ENCODE peak calls at places on chromosomes 5 and 9, in six cellular contexts. Y is neuronal stem cell, V is cardiac muscle cell, B is heart right ventricle, T is tibial nerve, J is A549. O is an unnamed sample.
A peak's percentile ranks its signal among the peaks of the same experiment; 100 is the strongest.

GRCh38 chr5:150559701-150560100 is 51.8 kb downstream of the NDST1 start:
- DNase-seq in Y (no peak), V (no peak), B (no peak), T (no peak), J (no peak), O (no peak)

GRCh38 chr9:134768332-134769083 is 112.1 kb upstream of the FCN2 start:
- DNase-seq in Y (no peak), V (no peak), B (peak; percentile 51), T (no peak), J (no peak), O (no peak)

GRCh38 chr9:129414377-129415021 is 206.4 kb downstream of the C9orf50 start:
- DNase-seq in Y (peak; percentile 81), V (peak; percentile 36), B (peak; percentile 52), T (peak; percentile 51), J (peak; percentile 50), O (peak; percentile 41)

GRCh38 chr9:93592389-93593021 is 16.1 kb downstream of the PHF2 start:
- DNase-seq in Y (no peak), V (no peak), B (no peak), T (no peak), J (peak; percentile 37), O (no peak)

GRCh38 chr9:132791699-132792240 is 86.3 kb downstream of the AK8 start:
- DNase-seq in Y (no peak), V (no peak), B (no peak), T (no peak), J (no peak), O (no peak)

GRCh38 chr5:118679123-118679940 is 309.0 kb downstream of the DTWD2 start:
- DNase-seq in Y (no peak), V (no peak), B (no peak), T (no peak), J (no peak), O (no peak)

GRCh38 chr9:114400219-114400618 is 12.4 kb upstream of the AKNA start:
- DNase-seq in Y (no peak), V (no peak), B (no peak), T (no peak), J (no peak), O (no peak)

GRCh38 chr5:138037907-138038633 is 5.2 kb upstream of the FAM13B start:
- DNase-seq in Y (no peak), V (no peak), B (no peak), T (no peak), J (no peak), O (no peak)

GRCh38 chr5:38710616-38711015 is 135.2 kb upstream of the OSMR start:
- DNase-seq in Y (no peak), V (no peak), B (no peak), T (no peak), J (no peak), O (no peak)

GRCh38 chr5:124478139-124478737 is 268.2 kb downstream of the ZNF608 start:
- DNase-seq in Y (no peak), V (no peak), B (no peak), T (no peak), J (no peak), O (no peak)
- H3K4me1 ChIP-seq in Y (peaks cover 6% of the 10 kb centered on the region), V (peaks cover 25% of the 10 kb centered on the region), B (no peaks in the 10 kb centered on the region), T (no peaks in the 10 kb centered on the region), J (no peaks in the 10 kb centered on the region), O (no peaks in the 10 kb centered on the region)

GRCh38 chr9:113154936-113155335 is 4.1 kb downstream of the SLC31A2 start:
- DNase-seq in Y (no peak), V (no peak), B (no peak), T (no peak), J (no peak), O (no peak)
- H3K4me1 ChIP-seq in Y (peaks cover 4% of the 10 kb centered on the region), V (no peaks in the 10 kb centered on the region), B (peaks cover 64% of the 10 kb centered on the region), T (no peaks in the 10 kb centered on the region), J (peaks cover 3% of the 10 kb centered on the region), O (peaks cover 15% of the 10 kb centered on the region)

GRCh38 chr9:37675661-37676060 is 24.9 kb downstream of the FRMPD1 start:
- DNase-seq in Y (no peak), V (no peak), B (no peak), T (no peak), J (no peak), O (no peak)

GRCh38 chr9:37678789-37679273 is 28.1 kb downstream of the FRMPD1 start:
- DNase-seq in Y (no peak), V (no peak), B (no peak), T (no peak), J (peak; percentile 17), O (peak; percentile 34)

GRCh38 chr9:37679649-37680402 is 29.1 kb downstream of the FRMPD1 start:
- DNase-seq in Y (no peak), V (no peak), B (no peak), T (no peak), J (no peak), O (no peak)

GRCh38 chr9:37676411-37676830 is 25.7 kb downstream of the FRMPD1 start:
- DNase-seq in Y (peak; percentile 8), V (no peak), B (peak; percentile 29), T (no peak), J (no peak), O (peak; percentile 78)

DNA sequence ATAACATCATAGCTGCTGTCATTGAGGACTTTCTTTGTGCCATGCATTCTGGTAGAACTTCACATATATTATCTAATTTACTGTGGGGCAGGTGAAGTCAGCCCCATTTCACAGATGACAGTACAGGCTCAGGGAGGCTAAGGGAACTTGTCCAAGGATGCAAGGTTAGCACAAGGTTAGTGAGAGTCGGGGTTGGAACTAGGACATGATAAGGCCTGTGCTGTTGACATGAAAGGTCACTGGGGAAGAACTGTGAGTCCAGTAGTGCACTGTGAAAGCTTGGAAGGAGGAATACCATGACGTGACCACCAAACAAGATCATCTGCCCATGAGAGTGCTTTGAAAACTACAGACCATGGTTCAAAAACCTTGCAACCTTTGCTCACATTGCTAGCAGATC is 26.7 kb downstream of the FRMPD1 start:
- DNase-seq in Y (no peak), V (no peak), B (no peak), T (no peak), J (no peak), O (no peak)
- H3K4me1 ChIP-seq in Y (no peaks in the 10 kb centered on the region), V (no peaks in the 10 kb centered on the region), B (no peaks in the 10 kb centered on the region), T (no peaks in the 10 kb centered on the region), J (no peaks in the 10 kb centered on the region), O (peaks cover 11% of the 10 kb centered on the region)

DNA sequence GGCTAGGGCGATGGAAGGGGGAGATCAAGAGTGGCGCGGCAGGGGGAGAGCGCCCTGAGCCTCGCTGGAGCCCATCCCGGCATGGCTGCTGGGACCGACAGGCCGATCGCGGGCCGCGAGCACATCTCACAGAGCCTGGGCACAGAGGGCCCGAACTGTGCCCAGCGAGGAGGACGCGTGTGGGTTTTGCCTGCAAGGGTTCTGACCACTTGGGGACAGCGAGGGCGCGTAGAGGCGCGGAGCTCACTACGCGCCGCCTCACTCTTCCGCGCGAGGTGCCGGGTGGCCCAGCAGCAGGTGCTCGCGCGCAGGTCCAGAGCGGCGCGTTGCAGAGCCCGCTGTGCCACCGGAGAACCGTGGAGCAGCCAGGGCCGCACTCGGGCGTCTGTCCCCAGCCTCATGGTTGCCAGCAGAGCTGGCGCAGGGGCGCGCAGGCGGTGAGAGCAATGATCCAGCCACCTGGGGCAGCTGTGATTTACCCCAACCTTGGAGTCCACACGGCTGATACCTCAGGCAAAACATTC is 16.3 kb upstream of the PITX1 start:
- DNase-seq in Y (no peak), V (no peak), B (no peak), T (no peak), J (no peak), O (no peak)
- H3K4me1 ChIP-seq in Y (no peaks in the 10 kb centered on the region), V (no peaks in the 10 kb centered on the region), B (no peaks in the 10 kb centered on the region), T (no peaks in the 10 kb centered on the region), J (no peaks in the 10 kb centered on the region), O (no peaks in the 10 kb centered on the region)

GRCh38 chr5:159032656-159033350 is 66.9 kb downstream of the EBF1 start:
- DNase-seq in Y (no peak), V (peak; percentile 28), B (no peak), T (no peak), J (no peak), O (no peak)
- H3K4me1 ChIP-seq in Y (peaks cover 43% of the 10 kb centered on the region), V (peaks cover 13% of the 10 kb centered on the region), B (peaks cover 37% of the 10 kb centered on the region), T (peaks cover 2% of the 10 kb centered on the region), J (no peaks in the 10 kb centered on the region), O (no peaks in the 10 kb centered on the region)

DNA sequence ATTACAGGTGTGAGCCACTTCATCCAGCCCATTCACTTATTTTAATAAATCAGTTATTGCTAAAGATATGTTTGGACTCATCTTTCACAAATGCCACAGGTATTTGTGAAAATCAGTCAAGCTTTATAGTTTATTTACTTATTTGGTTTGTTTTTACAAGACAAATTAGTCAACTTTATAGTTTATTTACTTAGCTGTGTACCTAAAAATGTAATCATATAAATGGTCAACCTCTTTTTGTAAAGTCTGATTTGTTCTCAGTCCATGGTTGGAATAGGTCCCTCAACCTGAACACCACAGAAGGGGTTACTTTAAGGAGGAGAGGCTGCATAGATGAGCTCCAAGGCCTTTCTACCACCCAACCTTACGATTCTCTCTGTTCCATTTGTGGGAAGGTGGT is 80.2 kb downstream of the GNAQ start:
- DNase-seq in Y (no peak), V (no peak), B (no peak), T (no peak), J (no peak), O (no peak)
- H3K4me1 ChIP-seq in Y (no peaks in the 10 kb centered on the region), V (peaks cover 20% of the 10 kb centered on the region), B (peaks cover 80% of the 10 kb centered on the region), T (no peaks in the 10 kb centered on the region), J (peaks cover 36% of the 10 kb centered on the region), O (peaks cover 57% of the 10 kb centered on the region)

GRCh38 chr5:53024535-53024934 is 35.4 kb downstream of the ITGA2 start:
- DNase-seq in Y (no peak), V (no peak), B (no peak), T (no peak), J (no peak), O (no peak)
- H3K4me1 ChIP-seq in Y (no peaks in the 10 kb centered on the region), V (no peaks in the 10 kb centered on the region), B (peaks cover 41% of the 10 kb centered on the region), T (no peaks in the 10 kb centered on the region), J (peaks cover 61% of the 10 kb centered on the region), O (no peaks in the 10 kb centered on the region)

DNA sequence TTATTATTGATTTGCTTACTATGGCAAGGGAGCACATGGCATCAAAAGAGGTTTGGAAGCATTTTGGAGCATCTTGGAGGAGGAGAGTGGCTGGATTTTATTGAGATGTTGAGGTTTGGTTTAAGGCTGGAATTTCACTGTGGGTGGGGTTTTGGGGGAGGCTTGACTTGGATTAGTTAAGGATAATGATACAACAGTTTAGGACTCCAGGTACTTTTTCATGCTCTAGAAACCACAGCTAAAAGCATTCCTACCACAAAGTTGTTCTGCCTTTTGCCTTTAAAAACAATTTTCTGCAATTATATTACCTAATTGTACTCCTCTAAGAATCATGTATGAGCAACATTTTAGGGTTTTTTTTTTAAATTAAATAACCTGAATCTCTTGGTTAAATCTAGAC is 5.0 kb downstream of the GCNT4 start:
- DNase-seq in Y (no peak), V (no peak), B (no peak), T (no peak), J (no peak), O (no peak)
- H3K4me1 ChIP-seq in Y (peaks cover 2% of the 10 kb centered on the region), V (peaks cover 12% of the 10 kb centered on the region), B (peaks cover 24% of the 10 kb centered on the region), T (no peaks in the 10 kb centered on the region), J (peaks cover 11% of the 10 kb centered on the region), O (peaks cover 6% of the 10 kb centered on the region)

DNA sequence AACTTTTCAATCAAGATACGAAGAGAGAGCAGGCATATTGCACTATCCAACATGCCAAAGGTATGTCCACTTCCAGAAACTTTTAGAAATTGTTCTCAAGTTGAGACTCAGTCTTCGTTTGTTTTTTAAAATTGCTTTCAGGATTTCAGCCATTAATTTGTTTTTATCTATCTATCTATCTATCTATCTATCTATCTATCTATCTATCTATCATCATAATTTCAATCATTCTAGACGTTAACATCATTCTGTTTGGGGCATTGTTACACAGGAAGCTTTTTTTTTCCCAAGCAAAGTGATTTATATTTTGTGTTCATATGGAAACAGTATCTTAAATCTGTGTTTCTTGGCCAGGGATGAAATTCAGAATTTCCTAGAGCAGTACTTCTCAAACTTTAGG is 7.6 kb downstream of the ERAP2 start:
- DNase-seq in Y (no peak), V (no peak), B (no peak), T (no peak), J (no peak), O (no peak)
- H3K4me1 ChIP-seq in Y (peaks cover 4% of the 10 kb centered on the region), V (peaks cover 10% of the 10 kb centered on the region), B (peaks cover 56% of the 10 kb centered on the region), T (no peaks in the 10 kb centered on the region), J (peaks cover 14% of the 10 kb centered on the region), O (peaks cover 10% of the 10 kb centered on the region)

O was measured in A673.